ENCODE peak calls at places on chromosomes 4 and X, in five cellular contexts. One of them, this sample, is unnamed.

GRCh38 chr4:169621754-169622481 is 1.5 kb downstream of the CLCN3 start:
- DNase-seq in iris pigment epithelial cell: peak
- DNase-seq in uterus: no peak
- DNase-seq in A549: peak
- DNase-seq in cardiac muscle cell: peak
- DNase-seq in this sample: no peak

GRCh38 chr4:129532573-129532972 is 436.6 kb downstream of the C4orf33 start:
- DNase-seq in A549: no peak
- DNase-seq in uterus: no peak
- DNase-seq in iris pigment epithelial cell: no peak
- DNase-seq in cardiac muscle cell: no peak
- DNase-seq in this sample: no peak

GRCh38 chr4:53365121-53365485 is 758 bp downstream of the SCFD2 start:
- DNase-seq in cardiac muscle cell: peak
- DNase-seq in uterus: no peak
- DNase-seq in iris pigment epithelial cell: peak
- DNase-seq in A549: no peak
- DNase-seq in this sample: no peak

GRCh38 chr4:23877758-23878229 is 12.1 kb downstream of the PPARGC1A start:
- DNase-seq in iris pigment epithelial cell: peak
- DNase-seq in A549: peak
- DNase-seq in cardiac muscle cell: peak
- DNase-seq in uterus: no peak
- DNase-seq in this sample: no peak

GRCh38 chr4:110669663-110670062 is 46.8 kb upstream of the PITX2 start:
- DNase-seq in cardiac muscle cell: no peak
- DNase-seq in uterus: no peak
- DNase-seq in A549: peak
- DNase-seq in iris pigment epithelial cell: no peak
- DNase-seq in this sample: no peak

GRCh38 chr4:180852743-180853142 is 1390.5 kb upstream of the TENM3 start:
- DNase-seq in cardiac muscle cell: no peak
- DNase-seq in A549: no peak
- DNase-seq in iris pigment epithelial cell: no peak
- DNase-seq in uterus: no peak
- DNase-seq in this sample: no peak

GRCh38 chr4:80732010-80732409 is 298.5 kb upstream of the BMP3 start:
- DNase-seq in A549: no peak
- DNase-seq in uterus: no peak
- DNase-seq in iris pigment epithelial cell: peak
- DNase-seq in cardiac muscle cell: peak
- DNase-seq in this sample: no peak

GRCh38 chr4:81648576-81649272 is 177.0 kb upstream of the RASGEF1B start:
- DNase-seq in uterus: no peak
- DNase-seq in cardiac muscle cell: peak
- DNase-seq in A549: no peak
- DNase-seq in iris pigment epithelial cell: no peak
- DNase-seq in this sample: no peak

GRCh38 chrX:138006176-138006575 is 440.2 kb downstream of the ZIC3 start:
- DNase-seq in A549: no peak
- DNase-seq in iris pigment epithelial cell: no peak
- DNase-seq in cardiac muscle cell: no peak
- DNase-seq in uterus: no peak
- DNase-seq in this sample: no peak

GRCh38 chr4:56424697-56425514 is 10.5 kb downstream of the PPAT start:
- DNase-seq in iris pigment epithelial cell: peak
- DNase-seq in A549: peak
- DNase-seq in uterus: no peak
- DNase-seq in cardiac muscle cell: peak
- DNase-seq in this sample: no peak

GRCh38 chrX:29419774-29420553 is 795.4 kb upstream of the MAGEB2 start:
- DNase-seq in A549: peak
- DNase-seq in uterus: no peak
- DNase-seq in cardiac muscle cell: peak
- DNase-seq in iris pigment epithelial cell: peak
- DNase-seq in this sample: no peak

GRCh38 chr4:24810016-24810415 is 14.6 kb downstream of the SOD3 start:
- DNase-seq in A549: no peak
- DNase-seq in cardiac muscle cell: no peak
- DNase-seq in iris pigment epithelial cell: peak
- DNase-seq in uterus: no peak
- DNase-seq in this sample: no peak

GRCh38 chr4:72255269-72255668 is 223.5 kb downstream of the NPFFR2 start:
- DNase-seq in uterus: no peak
- DNase-seq in A549: no peak
- DNase-seq in iris pigment epithelial cell: no peak
- DNase-seq in cardiac muscle cell: no peak
- DNase-seq in this sample: no peak

GRCh38 chr4:3582091-3582475 is 49.9 kb upstream of the LRPAP1 start:
- DNase-seq in iris pigment epithelial cell: no peak
- DNase-seq in uterus: no peak
- DNase-seq in cardiac muscle cell: no peak
- DNase-seq in A549: no peak
- DNase-seq in this sample: no peak

GRCh38 chrX:7147431-7147977 is at the start of gene STS:
- DNase-seq in uterus: peak
- DNase-seq in cardiac muscle cell: peak
- DNase-seq in iris pigment epithelial cell: peak
- DNase-seq in A549: no peak
- DNase-seq in this sample: peak

GRCh38 chrX:118802857-118803256 is 20.8 kb upstream of the ZCCHC12 start:
- DNase-seq in iris pigment epithelial cell: peak
- DNase-seq in cardiac muscle cell: peak
- DNase-seq in uterus: no peak
- DNase-seq in A549: no peak
- DNase-seq in this sample: no peak

GRCh38 chrX:21974011-21974385 is 33.5 kb downstream of the SMS start:
- DNase-seq in uterus: no peak
- DNase-seq in cardiac muscle cell: no peak
- DNase-seq in iris pigment epithelial cell: no peak
- DNase-seq in A549: no peak
- DNase-seq in this sample: no peak

GRCh38 chr4:38021751-38022150 is 61.6 kb downstream of the PTTG2 start:
- DNase-seq in cardiac muscle cell: no peak
- DNase-seq in iris pigment epithelial cell: no peak
- DNase-seq in uterus: no peak
- DNase-seq in A549: no peak
- DNase-seq in this sample: no peak

GRCh38 chr4:175290401-175290800 is 372.2 kb downstream of the ADAM29 start:
- DNase-seq in uterus: no peak
- DNase-seq in iris pigment epithelial cell: peak
- DNase-seq in A549: no peak
- DNase-seq in cardiac muscle cell: no peak
- DNase-seq in this sample: no peak

GRCh38 chrX:2492536-2493218 is 8.1 kb downstream of the DHRSX start:
- DNase-seq in A549: no peak
- DNase-seq in cardiac muscle cell: no peak
- DNase-seq in iris pigment epithelial cell: no peak
- DNase-seq in uterus: no peak
- DNase-seq in this sample: no peak

GRCh38 chrX:95628796-95629195 is 1055.8 kb upstream of the DIAPH2 start:
- DNase-seq in cardiac muscle cell: no peak
- DNase-seq in iris pigment epithelial cell: no peak
- DNase-seq in uterus: no peak
- DNase-seq in A549: no peak
- DNase-seq in this sample: no peak

GRCh38 chr4:20408596-20408995 is 156.9 kb downstream of the SLIT2 start:
- DNase-seq in cardiac muscle cell: no peak
- DNase-seq in iris pigment epithelial cell: peak
- DNase-seq in A549: no peak
- DNase-seq in uterus: no peak
- DNase-seq in this sample: no peak

GRCh38 chrX:108584617-108585211 is 145.1 kb downstream of the COL4A5 start:
- DNase-seq in uterus: no peak
- DNase-seq in cardiac muscle cell: peak
- DNase-seq in A549: peak
- DNase-seq in iris pigment epithelial cell: peak
- DNase-seq in this sample: no peak

GRCh38 chrX:107000013-107000515 is at the start of gene MORC4:
- DNase-seq in iris pigment epithelial cell: peak
- DNase-seq in cardiac muscle cell: peak
- DNase-seq in uterus: peak
- DNase-seq in A549: peak
- DNase-seq in this sample: peak

GRCh38 chr4:53490161-53490915 is 100.9 kb downstream of the LNX1 start:
- DNase-seq in A549: no peak
- DNase-seq in iris pigment epithelial cell: peak
- DNase-seq in cardiac muscle cell: peak
- DNase-seq in uterus: no peak
- DNase-seq in this sample: no peak

GRCh38 chr4:168877779-168878491 is 132.1 kb downstream of the CBR4 start:
- DNase-seq in iris pigment epithelial cell: no peak
- DNase-seq in uterus: no peak
- DNase-seq in cardiac muscle cell: peak
- DNase-seq in A549: no peak
- DNase-seq in this sample: peak

GRCh38 chr4:189940178-189941004 is at the start of gene FRG1:
- DNase-seq in cardiac muscle cell: peak
- DNase-seq in A549: peak
- DNase-seq in iris pigment epithelial cell: peak
- DNase-seq in uterus: peak
- DNase-seq in this sample: peak

GRCh38 chr4:2141762-2142520 is 82.8 kb downstream of the NAT8L start:
- DNase-seq in iris pigment epithelial cell: no peak
- DNase-seq in uterus: no peak
- DNase-seq in A549: no peak
- DNase-seq in cardiac muscle cell: peak
- DNase-seq in this sample: no peak

GRCh38 chrX:37425370-37425769 is 76.2 kb downstream of the PRRG1 start:
- DNase-seq in iris pigment epithelial cell: peak
- DNase-seq in A549: no peak
- DNase-seq in cardiac muscle cell: peak
- DNase-seq in uterus: no peak
- DNase-seq in this sample: no peak

GRCh38 chr4:140515423-140515822 is 8.5 kb upstream of the ELMOD2 start:
- DNase-seq in A549: no peak
- DNase-seq in cardiac muscle cell: no peak
- DNase-seq in uterus: no peak
- DNase-seq in iris pigment epithelial cell: no peak
- DNase-seq in this sample: no peak

GRCh38 chr4:89357787-89358186 is 50.2 kb upstream of the GPRIN3 start:
- DNase-seq in A549: no peak
- DNase-seq in cardiac muscle cell: peak
- DNase-seq in uterus: no peak
- DNase-seq in iris pigment epithelial cell: no peak
- DNase-seq in this sample: no peak

GRCh38 chrX:70656304-70656703 is 211.7 kb downstream of the DLG3 start:
- DNase-seq in cardiac muscle cell: no peak
- DNase-seq in iris pigment epithelial cell: no peak
- DNase-seq in uterus: no peak
- DNase-seq in A549: no peak
- DNase-seq in this sample: no peak

GRCh38 chrX:154458954-154459829 is 1.1 kb downstream of the PLXNA3 start:
- DNase-seq in cardiac muscle cell: no peak
- DNase-seq in A549: no peak
- DNase-seq in uterus: no peak
- DNase-seq in iris pigment epithelial cell: no peak
- DNase-seq in this sample: peak

GRCh38 chr4:163536101-163536500 is 41.6 kb downstream of the TMA16 start:
- DNase-seq in iris pigment epithelial cell: no peak
- DNase-seq in uterus: no peak
- DNase-seq in cardiac muscle cell: peak
- DNase-seq in A549: no peak
- DNase-seq in this sample: no peak

GRCh38 chr4:48853604-48854394 is 22.9 kb downstream of the OCIAD1 start:
- DNase-seq in iris pigment epithelial cell: no peak
- DNase-seq in uterus: no peak
- DNase-seq in cardiac muscle cell: no peak
- DNase-seq in A549: no peak
- DNase-seq in this sample: no peak

GRCh38 chr4:76634239-76634638 is 199.2 kb downstream of the SHROOM3 start:
- DNase-seq in cardiac muscle cell: peak
- DNase-seq in A549: no peak
- DNase-seq in uterus: no peak
- DNase-seq in iris pigment epithelial cell: peak
- DNase-seq in this sample: no peak

GRCh38 chr4:40206421-40206820 is 9.6 kb downstream of the RHOH start:
- DNase-seq in cardiac muscle cell: no peak
- DNase-seq in iris pigment epithelial cell: no peak
- DNase-seq in A549: no peak
- DNase-seq in uterus: no peak
- DNase-seq in this sample: no peak

GRCh38 chr4:10098770-10099139 is 17.8 kb downstream of the WDR1 start:
- DNase-seq in uterus: no peak
- DNase-seq in A549: no peak
- DNase-seq in cardiac muscle cell: peak
- DNase-seq in iris pigment epithelial cell: peak
- DNase-seq in this sample: no peak